ENCODE peak calls at places on chromosomes 3 and 15, in ten cellular contexts. X is psoas muscle; P is SK-N-SH; L is transverse colon; K is lower lobe of right lung; E is CD8-positive, alpha-beta memory T cell; Q is neuronal stem cell; U is lung; A is aorta; F is HepG2. O is an unnamed sample. For H3K36me3, the result is how much of the 10 kb centered on the place peaks cover.

GRCh38 chr3:183897606-183898384 is 13.1 kb upstream of the PARL start:
- DNase-seq in X (no peak), P (no peak), L (no peak), K (no peak), E (no peak), Q (no peak), U (no peak), A (no peak), F (no peak), O (no peak)

GRCh38 chr15:92655178-92655995 is at the start of gene FAM174B:
- DNase-seq in X (peak), P (peak), L (peak), K (peak), E (no peak), Q (peak), U (no peak), A (peak), F (no peak), O (no peak)

GRCh38 chr3:122589297-122589696 is 11.8 kb downstream of the PARP15 start:
- DNase-seq in X (no peak), P (no peak), L (no peak), K (no peak), E (no peak), Q (no peak), U (no peak), A (no peak), F (no peak), O (no peak)

GRCh38 chr15:80695911-80696651 is 971 bp downstream of the ABHD17C start:
- DNase-seq in X (peak), P (peak), L (peak), K (peak), E (peak), Q (no peak), U (peak), A (no peak), F (peak), O (no peak)

GRCh38 chr15:45262906-45263456 is 10.9 kb downstream of the SLC28A2 start:
- DNase-seq in X (no peak), P (no peak), L (no peak), K (no peak), E (no peak), Q (no peak), U (no peak), A (no peak), F (peak), O (no peak)

GRCh38 chr15:35481992-35482391 is 64.0 kb downstream of the DPH6 start:
- DNase-seq in X (no peak), P (no peak), L (no peak), K (no peak), E (no peak), Q (no peak), U (no peak), A (no peak), F (no peak), O (peak)

GRCh38 chr3:175224051-175224450 is 364.9 kb downstream of the NAALADL2 start:
- DNase-seq in X (no peak), P (no peak), L (no peak), K (no peak), E (no peak), Q (no peak), U (no peak), A (no peak), F (peak), O (no peak)

GRCh38 chr15:91338763-91339162 is 238.7 kb downstream of the SV2B start:
- DNase-seq in X (no peak), P (no peak), L (no peak), K (no peak), E (no peak), Q (peak), U (no peak), A (no peak), F (no peak), O (peak)

GRCh38 chr15:83365370-83365938 is 81.0 kb upstream of the BNC1 start:
- DNase-seq in X (peak), P (peak), L (peak), K (peak), E (no peak), Q (no peak), U (peak), A (peak), F (no peak), O (peak)

GRCh38 chr15:49439678-49440375 is 16.8 kb downstream of the FGF7 start:
- DNase-seq in X (no peak), P (no peak), L (no peak), K (no peak), E (no peak), Q (no peak), U (no peak), A (no peak), F (no peak), O (no peak)

GRCh38 chr3:100463002-100463401 is 29.4 kb upstream of the TMEM45A start:
- DNase-seq in X (no peak), P (peak), L (no peak), K (no peak), E (no peak), Q (peak), U (no peak), A (no peak), F (peak), O (peak)

GRCh38 chr3:160226026-160226739 is 961 bp downstream of the C3orf80 start:
- DNase-seq in X (no peak), P (peak), L (peak), K (no peak), E (no peak), Q (peak), U (no peak), A (peak), F (no peak), O (no peak)

GRCh38 chr15:35911052-35911780 is 365.3 kb upstream of the DPH6 start:
- DNase-seq in X (no peak), P (no peak), L (no peak), K (no peak), E (no peak), Q (no peak), U (no peak), A (no peak), F (no peak), O (no peak)

GRCh38 chr3:166696104-166696503 is 684.0 kb downstream of the ZBBX start:
- DNase-seq in X (no peak), P (no peak), L (no peak), K (no peak), E (no peak), Q (no peak), U (no peak), A (no peak), F (no peak), O (no peak)

GRCh38 chr3:148175215-148175614 is 522.5 kb upstream of the AGTR1 start:
- DNase-seq in X (no peak), P (no peak), L (no peak), K (no peak), E (no peak), Q (no peak), U (no peak), A (no peak), F (no peak), O (no peak)

GRCh38 chr3:99762901-99763300 is 54.8 kb upstream of the CMSS1 start:
- DNase-seq in X (no peak), P (no peak), L (no peak), K (no peak), E (no peak), Q (no peak), U (no peak), A (no peak), F (no peak), O (no peak)

GRCh38 chr3:183116051-183116614 is 16.8 kb upstream of the MCCC1 start:
- DNase-seq in X (peak), P (peak), L (peak), K (no peak), E (peak), Q (peak), U (peak), A (no peak), F (peak), O (no peak)

GRCh38 chr3:46946416-46946815 is 30.1 kb downstream of the CCDC12 start:
- DNase-seq in X (no peak), P (no peak), L (no peak), K (peak), E (peak), Q (no peak), U (no peak), A (no peak), F (no peak), O (no peak)

GRCh38 chr3:25854635-25855034 is 64.7 kb downstream of the OXSM start:
- DNase-seq in X (no peak), P (no peak), L (no peak), K (no peak), E (no peak), Q (no peak), U (no peak), A (no peak), F (no peak), O (peak)

GRCh38 chr3:20622304-20622703 is 436.3 kb upstream of the SGO1 start:
- DNase-seq in X (no peak), P (no peak), L (no peak), K (no peak), E (no peak), Q (no peak), U (no peak), A (no peak), F (no peak), O (peak)

GRCh38 chr15:75732809-75733451 is 20.3 kb upstream of the CSPG4 start:
- DNase-seq in X (peak), P (peak), L (peak), K (peak), E (peak), Q (peak), U (peak), A (peak), F (peak), O (peak)

GRCh38 chr3:155891341-155891740 is 20.9 kb downstream of the GMPS start:
- DNase-seq in X (no peak), P (no peak), L (no peak), K (no peak), E (no peak), Q (no peak), U (no peak), A (no peak), F (no peak), O (no peak)

GRCh38 chr3:98561727-98562521 is 30.1 kb downstream of the GPR15 start:
- DNase-seq in X (no peak), P (no peak), L (no peak), K (no peak), E (peak), Q (no peak), U (no peak), A (no peak), F (no peak), O (peak)

GRCh38 chr15:40754883-40755815 is at the start of gene RMDN3:
- DNase-seq in X (peak), P (peak), L (peak), K (peak), E (peak), Q (peak), U (peak), A (peak), F (peak), O (peak)

GRCh38 chr15:45205192-45205591 is 17.4 kb upstream of the SHF start:
- DNase-seq in X (no peak), P (peak), L (peak), K (no peak), E (peak), Q (peak), U (peak), A (no peak), F (peak), O (peak)

GRCh38 chr3:119570229-119570628 is 9.1 kb upstream of the ADPRH start:
- DNase-seq in X (no peak), P (no peak), L (no peak), K (no peak), E (no peak), Q (no peak), U (no peak), A (no peak), F (no peak), O (no peak)

GRCh38 chr15:101179341-101180153 is 72.3 kb downstream of the CHSY1 start:
- DNase-seq in X (no peak), P (no peak), L (no peak), K (no peak), E (no peak), Q (no peak), U (no peak), A (peak), F (no peak), O (no peak)

GRCh38 chr15:81297580-81298575 is 26.1 kb downstream of the STARD5 start:
- DNase-seq in X (no peak), P (no peak), L (peak), K (no peak), E (no peak), Q (no peak), U (no peak), A (peak), F (no peak), O (no peak)

GRCh38 chr15:28105793-28106192 is 6.7 kb upstream of the OCA2 start:
- DNase-seq in X (no peak), P (no peak), L (no peak), K (no peak), E (no peak), Q (no peak), U (no peak), A (no peak), F (no peak), O (no peak)

GRCh38 chr15:82128401-82129143 is 82.8 kb upstream of the MEX3B start:
- DNase-seq in X (no peak), P (no peak), L (no peak), K (no peak), E (no peak), Q (no peak), U (no peak), A (no peak), F (no peak), O (no peak)

GRCh38 chr15:73048624-73049295 is 3.5 kb upstream of the NEO1 start:
- DNase-seq in X (no peak), P (no peak), L (no peak), K (no peak), E (no peak), Q (no peak), U (no peak), A (no peak), F (no peak), O (no peak)

GRCh38 chr3:127044996-127045395 is 62.1 kb downstream of the PLXNA1 start:
- DNase-seq in X (peak), P (peak), L (no peak), K (peak), E (peak), Q (no peak), U (peak), A (peak), F (no peak), O (no peak)

GRCh38 chr3:71201939-71202338 is 381.6 kb downstream of the FOXP1 start:
- DNase-seq in X (peak), P (no peak), L (peak), K (no peak), E (no peak), Q (no peak), U (peak), A (peak), F (no peak), O (no peak)

GRCh38 chr3:43425829-43426228 is 139.5 kb downstream of the SNRK start:
- DNase-seq in X (no peak), P (no peak), L (no peak), K (no peak), E (no peak), Q (no peak), U (no peak), A (no peak), F (no peak), O (no peak)

GRCh38 chr3:172808969-172809546 is 58.5 kb downstream of the ECT2 start:
- DNase-seq in X (no peak), P (no peak), L (no peak), K (no peak), E (no peak), Q (no peak), U (no peak), A (no peak), F (peak), O (peak)

GRCh38 chr15:57138260-57138895 is 219.9 kb downstream of the TCF12 start:
- DNase-seq in X (no peak), P (peak), L (peak), K (no peak), E (no peak), Q (peak), U (peak), A (no peak), F (peak), O (peak)

GRCh38 chr3:168093229-168093628 is 2.5 kb downstream of the GOLIM4 start:
- DNase-seq in X (no peak), P (no peak), L (no peak), K (no peak), E (no peak), Q (no peak), U (no peak), A (no peak), F (no peak), O (no peak)

GRCh38 chr3:15797600-15798303 is at the start of gene ANKRD28:
- DNase-seq in X (no peak), P (peak), L (no peak), K (no peak), E (no peak), Q (peak), U (no peak), A (no peak), F (peak), O (peak)

GRCh38 chr3:15795563-15796308 is 2.0 kb downstream of the ANKRD28 start:
- DNase-seq in X (no peak), P (no peak), L (no peak), K (no peak), E (no peak), Q (no peak), U (no peak), A (no peak), F (no peak), O (peak)

GRCh38 chr3:15798533-15799245 is 910 bp upstream of the ANKRD28 start:
- DNase-seq in X (no peak), P (no peak), L (no peak), K (no peak), E (no peak), Q (no peak), U (no peak), A (no peak), F (no peak), O (no peak)

GRCh38 chr3:15796331-15796730 is 1.4 kb downstream of the ANKRD28 start:
- DNase-seq in X (no peak), P (no peak), L (no peak), K (no peak), E (no peak), Q (no peak), U (no peak), A (no peak), F (no peak), O (no peak)

GRCh38 chr3:15796771-15797599 is 794 bp downstream of the ANKRD28 start:
- DNase-seq in X (no peak), P (peak), L (no peak), K (no peak), E (no peak), Q (peak), U (no peak), A (no peak), F (peak), O (peak)
- H3K4me3 ChIP-seq in X (peak), P (peak), L (peak), K (peak), E (no peak), Q (peak), U (no peak), A (peak), F (peak), O (peak)

GRCh38 chr3:55161256-55161655 is 233.4 kb upstream of the LRTM1 start:
- DNase-seq in X (no peak), P (no peak), L (no peak), K (no peak), E (no peak), Q (no peak), U (no peak), A (no peak), F (no peak), O (no peak)

GRCh38 chr3:55158345-55158744 is 230.5 kb upstream of the LRTM1 start:
- DNase-seq in X (no peak), P (no peak), L (no peak), K (no peak), E (no peak), Q (no peak), U (no peak), A (no peak), F (no peak), O (no peak)

GRCh38 chr3:55160241-55160877 is 232.5 kb upstream of the LRTM1 start:
- DNase-seq in X (peak), P (no peak), L (peak), K (no peak), E (no peak), Q (no peak), U (no peak), A (peak), F (no peak), O (peak)

GRCh38 chr3:55159016-55159415 is 231.2 kb upstream of the LRTM1 start:
- DNase-seq in X (no peak), P (no peak), L (no peak), K (no peak), E (no peak), Q (no peak), U (no peak), A (no peak), F (no peak), O (no peak)

GRCh38 chr3:55159711-55160110 is 231.9 kb upstream of the LRTM1 start:
- DNase-seq in X (no peak), P (no peak), L (no peak), K (no peak), E (no peak), Q (no peak), U (no peak), A (no peak), F (no peak), O (no peak)
- H3K36me3 ChIP-seq in X (under half), P (under half), L (under half), K (under half), E (under half), Q (under half), U (under half), A (under half), F (under half), O (under half)

GRCh38 chr15:52651868-52652267 is 27.3 kb downstream of the ATOSA start:
- DNase-seq in X (peak), P (peak), L (peak), K (no peak), E (peak), Q (peak), U (peak), A (peak), F (peak), O (peak)
- H3K4me3 ChIP-seq in X (peak), P (peak), L (no peak), K (peak), E (no peak), Q (peak), U (no peak), A (peak), F (no peak), O (peak)

GRCh38 chr15:90103669-90104329 is 1.5 kb upstream of the IDH2 start:
- DNase-seq in X (no peak), P (no peak), L (no peak), K (no peak), E (no peak), Q (no peak), U (no peak), A (no peak), F (peak), O (no peak)

GRCh38 chr15:90104551-90104950 is 2.3 kb upstream of the IDH2 start:
- DNase-seq in X (no peak), P (no peak), L (peak), K (no peak), E (no peak), Q (no peak), U (no peak), A (no peak), F (no peak), O (no peak)

GRCh38 chr15:90105521-90105920 is 3.3 kb upstream of the IDH2 start:
- DNase-seq in X (no peak), P (no peak), L (no peak), K (no peak), E (no peak), Q (no peak), U (no peak), A (peak), F (no peak), O (no peak)

GRCh38 chr15:90101969-90102890 is at the start of gene IDH2:
- DNase-seq in X (peak), P (peak), L (peak), K (peak), E (peak), Q (peak), U (peak), A (peak), F (peak), O (peak)

GRCh38 chr15:90106522-90107117 is 4.4 kb upstream of the IDH2 start:
- DNase-seq in X (peak), P (peak), L (no peak), K (no peak), E (no peak), Q (no peak), U (no peak), A (no peak), F (no peak), O (peak)
- H3K36me3 ChIP-seq in X (under half), P (under half), L (under half), K (under half), E (under half), Q (under half), U (under half), A (under half), F (under half), O (under half)

GRCh38 chr3:153182491-153182890 is 20.5 kb downstream of the RAP2B start:
- DNase-seq in X (no peak), P (no peak), L (no peak), K (no peak), E (no peak), Q (no peak), U (no peak), A (no peak), F (no peak), O (no peak)
- H3K4me3 ChIP-seq in X (no peak), P (no peak), L (no peak), K (no peak), E (no peak), Q (no peak), U (no peak), A (no peak), F (no peak), O (no peak)